ENCODE peak calls at places on chromosomes 4 and X, in four cellular contexts. R, J, Q and P are unnamed samples.

GRCh38 chr4:98293089-98293887 is 32.1 kb downstream of the RAP1GDS1 start:
- DNase-seq in R (no peak), J (no peak), Q (no peak), P (no peak)

GRCh38 chr4:140969296-140969695 is 164.0 kb downstream of the RNF150 start:
- DNase-seq in Q (no peak), J (no peak), R (no peak), P (no peak)

GRCh38 chr4:42482516-42483327 is 85.4 kb downstream of the SHISA3 start:
- DNase-seq in Q (no peak), R (no peak), J (no peak), P (no peak)

GRCh38 chrX:135345328-135345645 is 36.0 kb downstream of the ETDC start:
- DNase-seq in R (no peak), Q (no peak), J (no peak), P (peak; percentile 48)

GRCh38 chr4:36206586-36206985 is 37.7 kb downstream of the ARAP2 start:
- DNase-seq in Q (no peak), J (no peak), R (no peak), P (no peak)

GRCh38 chrX:43676960-43677582 is 21.0 kb downstream of the MAOA start:
- DNase-seq in R (no peak), Q (peak; percentile 77), J (no peak), P (peak; percentile 17)

GRCh38 chr4:78565971-78566372 is 14.4 kb downstream of the ANXA3 start:
- DNase-seq in Q (peak; percentile 92), R (no peak), J (no peak), P (no peak)

GRCh38 chr4:156673483-156673882 is 298.1 kb downstream of the PDGFC start:
- DNase-seq in J (no peak), Q (no peak), R (no peak), P (no peak)

GRCh38 chrX:46882266-46882665 is 30.0 kb upstream of the JADE3 start:
- DNase-seq in R (no peak), Q (no peak), J (no peak), P (no peak)

GRCh38 chr4:14410469-14410868 is 591.8 kb upstream of the CPEB2 start:
- DNase-seq in Q (no peak), J (no peak), R (no peak), P (no peak)

GRCh38 chr4:95510145-95510544 is 38.6 kb downstream of the UNC5C start:
- DNase-seq in R (peak; percentile 17), Q (peak; percentile 2), J (no peak), P (no peak)

GRCh38 chr4:61400446-61400845 is 200.3 kb downstream of the ADGRL3 start:
- DNase-seq in J (no peak), R (no peak), Q (no peak), P (no peak)

GRCh38 chrX:42951747-42952146 is 173.8 kb upstream of the PPP1R2C start:
- DNase-seq in Q (no peak), R (no peak), J (no peak), P (no peak)

GRCh38 chr4:36348403-36348938 is 67.1 kb downstream of the DTHD1 start:
- DNase-seq in J (peak; percentile 66), Q (no peak), R (no peak), P (no peak)

GRCh38 chr4:73841243-73841925 is 4.9 kb downstream of the CXCL6 start:
- DNase-seq in Q (no peak), J (no peak), R (no peak), P (no peak)

GRCh38 chr4:73844806-73845205 is 8.3 kb upstream of the PF4V1 start:
- DNase-seq in R (no peak), Q (no peak), J (no peak), P (no peak)

GRCh38 chr4:73844352-73844751 is 7.9 kb downstream of the CXCL6 start:
- DNase-seq in J (no peak), R (no peak), Q (no peak), P (no peak)

GRCh38 chr4:73842696-73843095 is 6.2 kb downstream of the CXCL6 start:
- DNase-seq in J (no peak), R (no peak), Q (no peak), P (no peak)

GRCh38 chr4:73843369-73843768 is 6.9 kb downstream of the CXCL6 start:
- DNase-seq in J (no peak), R (no peak), Q (no peak), P (no peak)
- TF ChIP-seq FOXK2 in J (no peak), R (no peak), Q (no peak), P (no peak)

DNA sequence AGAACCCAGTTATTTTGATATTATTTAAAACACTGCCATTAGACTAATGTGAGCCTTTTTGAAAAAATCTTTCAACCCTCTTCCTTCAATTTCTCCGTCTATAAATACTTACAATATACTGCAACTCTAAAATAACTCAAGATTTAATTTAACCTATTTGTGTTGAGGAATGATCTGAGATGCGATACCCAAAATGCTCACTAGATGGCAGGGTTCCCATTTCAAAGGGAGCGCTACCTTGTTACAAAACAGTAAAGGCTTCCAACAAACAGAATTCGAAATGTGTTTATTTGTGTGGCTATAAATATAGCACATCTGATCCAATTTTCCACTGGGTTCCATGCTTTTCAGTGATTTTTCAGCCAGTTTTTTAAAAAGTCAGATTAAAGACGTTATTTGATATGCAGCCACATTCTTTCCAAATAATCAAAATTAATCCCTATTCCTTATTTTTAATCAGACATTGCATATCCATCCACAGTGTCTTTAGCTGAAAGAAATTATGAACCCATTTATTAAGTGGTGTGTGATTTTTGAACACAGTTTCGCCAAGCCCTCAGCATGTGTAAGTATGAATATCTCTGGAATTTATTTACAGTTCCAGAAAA is 667.9 kb upstream of the LCORL start:
- DNase-seq in R (peak; percentile 26), Q (peak; percentile 16), J (no peak), P (peak; percentile 40)
- TF ChIP-seq FOXK2 in R (no peak), Q (no peak), J (no peak), P (no peak)

GRCh38 chr4:4695497-4695896 is 153.6 kb upstream of the STX18 start:
- DNase-seq in Q (no peak), R (no peak), J (no peak), P (no peak)
- TF ChIP-seq FOXK2 in Q (no peak), R (no peak), J (no peak), P (no peak)

GRCh38 chrX:12548746-12549145 is 242.5 kb upstream of the PRPS2 start:
- DNase-seq in Q (no peak), R (no peak), J (no peak), P (peak; percentile 17)
- TF ChIP-seq FOXK2 in Q (no peak), R (no peak), J (no peak), P (no peak)

DNA sequence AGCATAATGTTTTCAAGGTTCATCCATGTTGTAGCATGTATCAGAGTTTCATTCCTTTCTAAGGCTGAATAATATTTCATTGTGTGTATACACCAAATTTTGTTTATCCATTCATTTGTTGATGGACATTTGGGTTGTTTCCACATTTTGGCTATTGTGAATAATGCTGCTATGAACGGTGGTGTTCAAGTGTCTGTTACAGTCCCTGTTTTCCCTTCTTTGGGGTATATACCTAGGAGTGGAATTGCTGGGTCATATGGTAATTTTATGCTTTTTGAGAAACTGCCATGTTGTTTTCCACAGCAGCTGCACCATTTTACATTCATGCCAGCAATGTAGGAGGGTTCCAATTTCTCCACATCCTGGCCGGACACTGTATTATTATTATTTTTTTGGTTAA is 3.4 kb upstream of the USP9X start:
- DNase-seq in J (no peak), Q (no peak), R (no peak), P (no peak)
- TF ChIP-seq FOXK2 in J (no peak), Q (no peak), R (no peak), P (no peak)

GRCh38 chr4:8118531-8118930 is 40.1 kb downstream of the ABLIM2 start:
- DNase-seq in J (no peak), R (no peak), Q (no peak), P (no peak)

GRCh38 chr4:8115916-8116315 is 42.7 kb downstream of the ABLIM2 start:
- DNase-seq in Q (no peak), J (no peak), R (no peak), P (no peak)

GRCh38 chr4:8115203-8115520 is 43.5 kb downstream of the ABLIM2 start:
- DNase-seq in J (no peak), Q (no peak), R (no peak), P (no peak)

GRCh38 chr4:8118035-8118434 is 40.6 kb downstream of the ABLIM2 start:
- DNase-seq in J (no peak), R (no peak), Q (no peak), P (no peak)

GRCh38 chr4:8117278-8117682 is 41.3 kb downstream of the ABLIM2 start:
- DNase-seq in Q (peak; percentile 12), J (peak; percentile 4), R (peak; percentile 94), P (peak; percentile 98)
- TF ChIP-seq FOXK2 in Q (no peak), J (no peak), R (no peak), P (no peak)

DNA sequence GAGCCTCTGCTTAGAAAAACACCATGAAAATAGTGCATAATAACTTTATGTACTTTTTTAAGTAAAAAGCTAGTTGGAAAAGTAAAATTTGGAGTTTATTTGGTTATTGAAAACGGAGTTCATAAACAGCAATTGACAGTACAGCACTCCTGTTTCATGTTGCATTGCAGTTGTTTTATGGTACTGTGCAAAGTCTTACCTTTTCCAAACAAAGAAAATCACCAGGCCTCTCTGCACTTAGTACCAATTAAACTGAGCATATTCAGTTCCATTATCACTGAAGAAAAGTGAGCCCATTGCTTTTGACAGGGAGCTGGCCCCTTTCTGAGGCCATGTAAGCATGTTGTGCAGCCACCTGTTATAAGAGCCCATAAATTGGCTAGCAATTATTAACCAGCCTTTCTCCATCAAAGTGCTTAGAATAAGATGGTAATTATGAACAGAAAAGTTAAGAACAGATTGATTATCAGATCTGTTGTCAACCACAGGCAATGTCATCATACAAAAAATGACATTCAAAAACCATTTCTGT is 376.6 kb upstream of the EMCN start:
- DNase-seq in J (no peak), R (no peak), Q (no peak), P (no peak)
- TF ChIP-seq FOXK2 in J (no peak), R (no peak), Q (no peak), P (no peak)